ENCODE peak calls at places on chromosomes 3 and 15, in nine cellular contexts. A is kidney tubule cell; M is amygdala; O is neural crest cell; F is nucleus accumbens; V is T-helper 2 cell; G is activated CD4-positive, CD25-positive, alpha-beta regulatory T cell; L is GM12865; Y is BJ. Z is an unnamed sample.

GRCh38 chr3:54970895-54971294 is 43.0 kb upstream of the LRTM1 start:
- DNase-seq in A (no peak), M (no peak), O (no peak), F (no peak), V (no peak), G (no peak), L (no peak), Y (no peak), Z (no peak)

GRCh38 chr3:167318996-167319615 is 61.0 kb downstream of the ZBBX start:
- DNase-seq in A (no peak), M (no peak), O (no peak), F (no peak), V (no peak), G (no peak), L (no peak), Y (no peak), Z (no peak)

GRCh38 chr3:124783696-124784095 is 53.4 kb downstream of the UMPS start:
- DNase-seq in A (no peak), M (no peak), O (no peak), F (no peak), V (no peak), G (no peak), L (no peak), Y (no peak), Z (no peak)

GRCh38 chr3:146142757-146143156 is 18.2 kb downstream of the PLOD2 start:
- DNase-seq in A (peak), M (no peak), O (no peak), F (no peak), V (no peak), G (no peak), L (no peak), Y (no peak), Z (no peak)

GRCh38 chr15:69403611-69404010 is 10.5 kb upstream of the KIF23 start:
- DNase-seq in A (no peak), M (no peak), O (no peak), F (no peak), V (no peak), G (no peak), L (no peak), Y (peak), Z (no peak)

GRCh38 chr15:99954361-99955180 is 221.3 kb upstream of the LYSMD4 start:
- DNase-seq in A (no peak), M (no peak), O (no peak), F (no peak), V (no peak), G (no peak), L (no peak), Y (no peak), Z (no peak)

GRCh38 chr3:31668258-31668657 is 135.5 kb downstream of the STT3B start:
- DNase-seq in A (peak), M (no peak), O (no peak), F (no peak), V (no peak), G (no peak), L (no peak), Y (no peak), Z (no peak)

GRCh38 chr3:184574552-184575430 is 13.2 kb downstream of the EPHB3 start:
- DNase-seq in A (no peak), M (no peak), O (peak), F (no peak), V (no peak), G (no peak), L (no peak), Y (no peak), Z (no peak)